ENCODE peak calls at places on chromosomes 16 and 17, in five cellular contexts. S, Q, P, H and X are unnamed samples. For H3K36me3, the result is how much of the 10 kb centered on the place peaks cover.

GRCh38 chr16:28085376-28086171 is 22.1 kb upstream of the GSG1L start:
- DNase-seq in P (no peak), Q (no peak), H (no peak), S (no peak), X (no peak)

GRCh38 chr17:45895969-45896793 is 1.8 kb downstream of the MAPT start:
- DNase-seq in S (no peak), H (no peak), P (no peak), Q (no peak), X (no peak)

GRCh38 chr17:58932956-58933355 is 173.7 kb downstream of the TRIM37 start:
- DNase-seq in S (no peak), P (no peak), H (no peak), Q (no peak), X (no peak)

GRCh38 chr17:32258383-32259121 is 7.1 kb upstream of the RHBDL3 start:
- DNase-seq in S (no peak), Q (no peak), P (no peak), H (no peak), X (no peak)

GRCh38 chr17:28901866-28902818 is 737 bp downstream of the DHRS13 start:
- DNase-seq in P (no peak), H (no peak), S (peak), Q (no peak), X (peak)

GRCh38 chr17:1179635-1180433 is at the start of gene ABR:
- DNase-seq in Q (no peak), S (peak), P (no peak), H (peak), X (no peak)

GRCh38 chr16:19284207-19284606 is 1.3 kb upstream of the CLEC19A start:
- DNase-seq in P (peak), Q (peak), H (no peak), S (peak), X (no peak)

GRCh38 chr17:18184143-18185007 is 747 bp downstream of the ALKBH5 start:
- DNase-seq in P (no peak), H (peak), Q (no peak), S (peak), X (peak)

GRCh38 chr17:80498242-80498919 is 22.0 kb upstream of the NPTX1 start:
- DNase-seq in H (peak), P (no peak), Q (no peak), S (no peak), X (peak)

GRCh38 chr17:37697331-37697730 is 47.5 kb downstream of the HNF1B start:
- DNase-seq in S (no peak), Q (no peak), H (no peak), P (no peak), X (no peak)

GRCh38 chr17:31404028-31404949 is 12.8 kb downstream of the RAB11FIP4 start:
- DNase-seq in S (no peak), P (no peak), Q (no peak), H (no peak), X (no peak)

GRCh38 chr16:75697571-75697970 is 3.7 kb downstream of the DUXB start:
- DNase-seq in Q (no peak), P (no peak), H (no peak), S (no peak), X (no peak)

GRCh38 chr17:3532859-3533142 is 24.8 kb downstream of the TRPV3 start:
- DNase-seq in H (no peak), S (no peak), P (no peak), Q (no peak), X (no peak)

GRCh38 chr17:61144876-61145564 is 254.6 kb upstream of the TBX2 start:
- DNase-seq in Q (no peak), P (no peak), H (no peak), S (no peak), X (no peak)
- H3K4me3 ChIP-seq in Q (no peak), P (no peak), H (no peak), S (no peak), X (no peak)

DNA sequence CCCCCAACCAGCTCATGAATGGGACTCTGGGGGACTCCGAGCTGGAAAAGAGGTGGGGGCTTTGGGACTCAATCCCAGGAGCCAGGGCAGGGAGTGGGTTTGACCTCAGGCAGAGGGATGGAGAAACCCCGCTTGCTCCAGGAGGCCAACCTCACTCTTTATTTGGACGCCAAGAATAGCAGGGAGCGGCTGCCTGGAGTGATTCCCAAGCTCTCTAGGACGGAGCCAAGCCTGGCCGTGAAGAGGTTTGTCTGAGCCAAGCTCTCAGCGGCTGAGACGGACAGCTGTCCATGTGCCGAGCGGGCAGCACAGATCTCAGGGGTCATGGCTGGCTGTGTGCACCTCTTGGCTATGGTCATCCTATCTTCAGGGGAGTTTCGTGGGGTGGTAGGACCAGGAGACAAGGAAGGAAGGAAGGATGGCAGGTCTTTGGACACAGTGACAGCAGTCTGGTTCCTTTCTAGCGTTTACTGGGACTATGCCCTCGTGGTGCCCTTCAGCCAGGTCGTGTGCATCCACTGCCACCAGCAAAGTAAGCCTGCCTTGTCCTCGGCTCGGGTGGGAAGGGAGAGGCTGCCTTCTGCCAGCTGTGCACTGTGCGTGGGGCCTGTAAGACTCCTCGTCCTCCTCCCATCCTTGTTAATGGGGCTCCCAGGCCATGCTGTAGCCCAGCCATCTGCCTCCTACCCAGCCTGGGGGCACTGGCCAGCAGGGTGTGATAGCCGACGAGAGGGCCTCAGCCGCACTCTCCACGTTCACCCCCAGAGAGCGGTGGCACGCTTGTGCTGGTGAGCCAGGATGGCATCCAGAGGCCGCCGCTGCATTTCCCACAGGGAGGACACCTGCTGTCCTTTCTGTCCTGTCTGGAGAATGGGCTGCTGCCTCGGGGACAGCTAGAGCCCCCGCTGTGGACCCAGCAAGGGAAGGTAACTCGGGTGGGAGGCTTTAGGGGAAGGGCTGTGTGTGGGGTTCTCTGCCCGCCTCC is 27.1 kb downstream of the SGSM2 start:
- DNase-seq in Q (no peak), S (no peak), H (no peak), P (no peak), X (no peak)
- H3K27ac ChIP-seq in Q (no peak), S (no peak), H (no peak), P (no peak), X (no peak)

GRCh38 chr16:74633686-74634085 is 26.8 kb upstream of the GLG1 start:
- DNase-seq in S (no peak), H (no peak), P (no peak), Q (no peak), X (no peak)

GRCh38 chr16:74637742-74638453 is 28.8 kb downstream of the RFWD3 start:
- DNase-seq in S (no peak), P (no peak), H (no peak), Q (no peak), X (no peak)

DNA sequence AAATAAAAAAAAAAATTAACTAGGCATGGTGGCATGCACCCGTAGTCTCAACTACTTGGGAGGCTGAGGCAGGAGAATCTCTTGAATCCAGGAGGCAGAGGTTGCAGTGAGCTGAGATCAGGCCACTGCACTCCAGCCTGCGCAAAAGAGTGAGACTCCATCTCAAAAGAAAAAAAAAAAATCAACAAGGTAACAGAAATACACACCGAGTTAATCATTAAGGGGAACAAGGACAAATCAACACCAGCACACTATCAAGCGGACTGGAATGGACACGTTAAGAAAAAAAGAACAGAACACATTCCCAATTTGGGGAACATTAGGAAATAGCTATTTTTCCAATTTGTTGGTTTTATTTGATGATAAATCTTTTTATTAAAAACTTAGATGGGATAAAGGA is 28.4 kb upstream of the GLG1 start:
- DNase-seq in H (no peak), S (no peak), Q (no peak), P (no peak), X (no peak)
- H3K36me3 ChIP-seq in H (under half), S (under half), Q (half or more), P (under half), X (half or more)

GRCh38 chr17:7047566-7047965 is 3.7 kb upstream of the SLC16A11 start:
- DNase-seq in P (no peak), H (no peak), Q (no peak), S (no peak), X (no peak)
- H3K4me3 ChIP-seq in P (no peak), H (no peak), Q (peak), S (no peak), X (no peak)

GRCh38 chr17:78973196-78973595 is 6.5 kb downstream of the LGALS3BP start:
- DNase-seq in P (no peak), S (no peak), H (no peak), Q (no peak), X (peak)
- H3K27ac ChIP-seq in P (no peak), S (no peak), H (peak), Q (no peak), X (no peak)